ENCODE peak calls at places on chromosomes 13 and 19, in six cellular contexts. One of them, this sample, is unnamed.

GRCh38 chr19:6963937-6964336 is 57.3 kb downstream of the MBD3L2B start:
- DNase-seq in fibroblast of the aortic adventitia: no peak
- DNase-seq in testis: peak
- DNase-seq in osteoblast: no peak
- DNase-seq in stomach: no peak
- DNase-seq in CD8-positive, alpha-beta T cell: peak
- DNase-seq in this sample: no peak

GRCh38 chr19:18239303-18239702 is 13.1 kb upstream of the PDE4C start:
- DNase-seq in fibroblast of the aortic adventitia: no peak
- DNase-seq in testis: peak
- DNase-seq in osteoblast: peak
- DNase-seq in stomach: no peak
- DNase-seq in CD8-positive, alpha-beta T cell: no peak
- DNase-seq in this sample: no peak

GRCh38 chr19:7397687-7398086 is 49.0 kb downstream of the ARHGEF18 start:
- DNase-seq in fibroblast of the aortic adventitia: peak
- DNase-seq in testis: no peak
- DNase-seq in osteoblast: peak
- DNase-seq in stomach: no peak
- DNase-seq in CD8-positive, alpha-beta T cell: no peak
- DNase-seq in this sample: peak

GRCh38 chr13:22703601-22704209 is 477.1 kb upstream of the SGCG start:
- DNase-seq in fibroblast of the aortic adventitia: no peak
- DNase-seq in testis: no peak
- DNase-seq in osteoblast: no peak
- DNase-seq in stomach: no peak
- DNase-seq in CD8-positive, alpha-beta T cell: no peak
- DNase-seq in this sample: no peak

GRCh38 chr19:7554990-7555864 is 19.7 kb downstream of the PNPLA6 start:
- DNase-seq in fibroblast of the aortic adventitia: no peak
- DNase-seq in testis: peak
- DNase-seq in osteoblast: peak
- DNase-seq in stomach: no peak
- DNase-seq in CD8-positive, alpha-beta T cell: no peak
- DNase-seq in this sample: no peak

GRCh38 chr19:34232566-34233481 is 21.5 kb upstream of the GARRE1 start:
- DNase-seq in fibroblast of the aortic adventitia: peak
- DNase-seq in testis: peak
- DNase-seq in osteoblast: peak
- DNase-seq in stomach: no peak
- DNase-seq in CD8-positive, alpha-beta T cell: no peak
- DNase-seq in this sample: peak

GRCh38 chr13:102141625-102142472 is 260.0 kb downstream of the FGF14 start:
- DNase-seq in fibroblast of the aortic adventitia: peak
- DNase-seq in testis: no peak
- DNase-seq in osteoblast: no peak
- DNase-seq in stomach: no peak
- DNase-seq in CD8-positive, alpha-beta T cell: no peak
- DNase-seq in this sample: peak

GRCh38 chr19:19053508-19054314 is 10.1 kb upstream of the SLC25A42 start:
- DNase-seq in fibroblast of the aortic adventitia: peak
- DNase-seq in testis: peak
- DNase-seq in osteoblast: peak
- DNase-seq in stomach: peak
- DNase-seq in CD8-positive, alpha-beta T cell: peak
- DNase-seq in this sample: peak

GRCh38 chr19:33306853-33307792 is 4.8 kb upstream of the CEBPA start:
- DNase-seq in fibroblast of the aortic adventitia: no peak
- DNase-seq in testis: no peak
- DNase-seq in osteoblast: peak
- DNase-seq in stomach: peak
- DNase-seq in CD8-positive, alpha-beta T cell: no peak
- DNase-seq in this sample: no peak

GRCh38 chr19:37931941-37932655 is 25.1 kb downstream of the SIPA1L3 start:
- DNase-seq in fibroblast of the aortic adventitia: peak
- DNase-seq in testis: peak
- DNase-seq in osteoblast: peak
- DNase-seq in stomach: peak
- DNase-seq in CD8-positive, alpha-beta T cell: no peak
- DNase-seq in this sample: peak

GRCh38 chr13:84126671-84127171 is 244.4 kb upstream of the SLITRK1 start:
- DNase-seq in fibroblast of the aortic adventitia: no peak
- DNase-seq in testis: no peak
- DNase-seq in osteoblast: no peak
- DNase-seq in stomach: no peak
- DNase-seq in CD8-positive, alpha-beta T cell: no peak
- DNase-seq in this sample: no peak

GRCh38 chr19:639251-640155 is at the start of gene FGF22:
- DNase-seq in fibroblast of the aortic adventitia: peak
- DNase-seq in testis: peak
- DNase-seq in osteoblast: peak
- DNase-seq in stomach: peak
- DNase-seq in CD8-positive, alpha-beta T cell: peak
- DNase-seq in this sample: peak

GRCh38 chr13:83449666-83450395 is 432.4 kb downstream of the SLITRK1 start:
- DNase-seq in fibroblast of the aortic adventitia: peak
- DNase-seq in testis: no peak
- DNase-seq in osteoblast: no peak
- DNase-seq in stomach: no peak
- DNase-seq in CD8-positive, alpha-beta T cell: no peak
- DNase-seq in this sample: peak

GRCh38 chr13:114203536-114203935 is 24.5 kb downstream of the CFAP97D2 start:
- DNase-seq in fibroblast of the aortic adventitia: no peak
- DNase-seq in testis: no peak
- DNase-seq in osteoblast: no peak
- DNase-seq in stomach: no peak
- DNase-seq in CD8-positive, alpha-beta T cell: peak
- DNase-seq in this sample: no peak

GRCh38 chr19:53959176-53959757 is 3.5 kb upstream of the CACNG8 start:
- DNase-seq in fibroblast of the aortic adventitia: no peak
- DNase-seq in testis: no peak
- DNase-seq in osteoblast: peak
- DNase-seq in stomach: no peak
- DNase-seq in CD8-positive, alpha-beta T cell: no peak
- DNase-seq in this sample: no peak
- H3K4me3 ChIP-seq in fibroblast of the aortic adventitia: peak
- H3K4me3 ChIP-seq in testis: no peak
- H3K4me3 ChIP-seq in osteoblast: no peak
- H3K4me3 ChIP-seq in stomach: no peak
- H3K4me3 ChIP-seq in CD8-positive, alpha-beta T cell: no peak
- H3K4me3 ChIP-seq in this sample: peak

DNA sequence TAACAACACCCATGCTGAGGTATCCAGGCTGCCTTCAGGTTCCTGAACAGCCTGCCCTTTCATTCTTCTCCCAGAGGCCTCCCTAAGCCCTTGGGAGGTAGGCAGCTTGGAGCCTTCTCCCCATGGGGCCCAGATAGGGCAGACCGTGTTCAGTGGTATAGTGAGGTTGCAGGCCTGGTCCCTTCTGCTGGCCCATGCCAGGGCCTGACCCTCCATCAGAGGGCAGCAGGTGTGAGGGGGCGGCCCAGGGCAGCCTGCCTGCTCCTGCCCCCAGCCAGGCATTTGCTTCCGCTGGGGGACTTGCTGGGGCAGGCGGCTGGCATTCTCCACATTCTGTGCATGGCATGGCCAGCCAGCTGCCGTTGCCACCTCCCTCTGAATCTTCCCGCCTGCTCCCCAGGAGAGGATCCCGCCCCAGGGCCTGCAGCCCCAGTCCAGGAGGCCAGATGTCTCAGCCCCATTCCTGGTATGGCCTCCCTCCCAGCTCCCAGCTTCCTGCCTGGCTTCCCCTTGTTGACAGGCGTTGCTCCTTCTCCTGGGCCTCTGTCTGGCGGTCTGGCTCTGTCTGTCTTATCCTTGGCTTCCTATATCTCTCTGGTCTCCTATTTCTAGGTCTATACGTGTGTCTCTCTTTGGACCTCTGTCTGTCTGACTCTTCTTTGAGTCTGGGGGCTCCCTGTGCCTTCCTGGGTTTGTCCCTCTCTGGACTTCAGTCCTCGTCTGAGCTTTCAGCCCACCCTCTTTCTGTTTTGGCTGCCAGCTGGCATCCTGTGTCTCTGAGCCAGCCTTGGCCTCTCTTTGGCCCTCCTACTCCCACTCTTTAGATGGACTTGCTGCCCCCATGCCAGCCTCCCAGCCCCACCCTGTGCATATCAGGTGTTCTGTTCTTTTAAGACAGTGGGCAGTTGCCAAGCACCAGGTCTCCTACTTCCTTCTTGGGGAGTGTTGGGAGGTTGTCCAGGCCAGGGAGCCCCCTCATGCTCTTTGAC is 9.1 kb downstream of the CIC start:
- DNase-seq in fibroblast of the aortic adventitia: peak
- DNase-seq in testis: peak
- DNase-seq in osteoblast: no peak
- DNase-seq in stomach: no peak
- DNase-seq in CD8-positive, alpha-beta T cell: no peak
- DNase-seq in this sample: no peak
- TF ChIP-seq CTCF in fibroblast of the aortic adventitia: no peak
- TF ChIP-seq CTCF in testis: no peak
- TF ChIP-seq CTCF in osteoblast: no peak
- TF ChIP-seq CTCF in stomach: no peak
- TF ChIP-seq CTCF in CD8-positive, alpha-beta T cell: no peak
- TF ChIP-seq CTCF in this sample: no peak

GRCh38 chr19:49801966-49802661 is 11.0 kb downstream of the FUZ start:
- DNase-seq in fibroblast of the aortic adventitia: peak
- DNase-seq in testis: peak
- DNase-seq in osteoblast: peak
- DNase-seq in stomach: peak
- DNase-seq in CD8-positive, alpha-beta T cell: no peak
- DNase-seq in this sample: peak
- H3K4me3 ChIP-seq in fibroblast of the aortic adventitia: peak
- H3K4me3 ChIP-seq in testis: peak
- H3K4me3 ChIP-seq in osteoblast: peak
- H3K4me3 ChIP-seq in stomach: peak
- H3K4me3 ChIP-seq in CD8-positive, alpha-beta T cell: no peak
- H3K4me3 ChIP-seq in this sample: peak

DNA sequence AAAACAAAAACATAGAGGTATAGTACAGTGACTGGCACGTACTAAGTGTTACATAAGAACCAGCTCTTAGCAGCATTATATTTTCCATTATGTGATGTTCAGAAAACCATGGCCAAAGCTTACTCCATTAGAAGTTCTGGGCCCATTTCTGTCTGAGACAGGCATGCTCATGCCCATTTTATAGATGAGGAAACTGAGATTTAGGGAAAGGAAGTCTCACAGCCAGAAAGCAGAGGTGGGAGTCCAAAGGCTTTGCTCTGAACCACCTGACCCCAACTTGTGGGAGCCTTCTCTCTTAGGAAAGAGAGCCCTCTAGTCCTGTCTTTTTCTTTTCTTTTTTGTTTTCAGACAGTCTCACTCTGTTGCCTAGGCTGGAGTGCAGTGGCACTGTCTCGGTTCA is 2.3 kb downstream of the AP2S1 start:
- DNase-seq in fibroblast of the aortic adventitia: no peak
- DNase-seq in testis: no peak
- DNase-seq in osteoblast: no peak
- DNase-seq in stomach: no peak
- DNase-seq in CD8-positive, alpha-beta T cell: no peak
- DNase-seq in this sample: no peak
- TF ChIP-seq CTCF in fibroblast of the aortic adventitia: no peak
- TF ChIP-seq CTCF in testis: no peak
- TF ChIP-seq CTCF in osteoblast: no peak
- TF ChIP-seq CTCF in stomach: no peak
- TF ChIP-seq CTCF in CD8-positive, alpha-beta T cell: no peak
- TF ChIP-seq CTCF in this sample: no peak

GRCh38 chr19:46944123-46944718 is 75.4 kb upstream of the NPAS1 start:
- DNase-seq in fibroblast of the aortic adventitia: no peak
- DNase-seq in testis: no peak
- DNase-seq in osteoblast: no peak
- DNase-seq in stomach: no peak
- DNase-seq in CD8-positive, alpha-beta T cell: no peak
- DNase-seq in this sample: no peak
- H3K4me3 ChIP-seq in fibroblast of the aortic adventitia: no peak
- H3K4me3 ChIP-seq in testis: no peak
- H3K4me3 ChIP-seq in osteoblast: no peak
- H3K4me3 ChIP-seq in stomach: no peak
- H3K4me3 ChIP-seq in CD8-positive, alpha-beta T cell: no peak
- H3K4me3 ChIP-seq in this sample: no peak

GRCh38 chr19:49690073-49690655 is 752 bp upstream of the CPT1C start:
- DNase-seq in fibroblast of the aortic adventitia: no peak
- DNase-seq in testis: no peak
- DNase-seq in osteoblast: peak
- DNase-seq in stomach: no peak
- DNase-seq in CD8-positive, alpha-beta T cell: no peak
- DNase-seq in this sample: no peak
- TF ChIP-seq CTCF in fibroblast of the aortic adventitia: no peak
- TF ChIP-seq CTCF in testis: no peak
- TF ChIP-seq CTCF in osteoblast: no peak
- TF ChIP-seq CTCF in stomach: no peak
- TF ChIP-seq CTCF in CD8-positive, alpha-beta T cell: no peak
- TF ChIP-seq CTCF in this sample: no peak

GRCh38 chr19:3818479-3818878 is 32.3 kb upstream of the MATK start:
- DNase-seq in fibroblast of the aortic adventitia: peak
- DNase-seq in testis: no peak
- DNase-seq in osteoblast: peak
- DNase-seq in stomach: no peak
- DNase-seq in CD8-positive, alpha-beta T cell: no peak
- DNase-seq in this sample: no peak

GRCh38 chr19:3814648-3815047 is 28.5 kb upstream of the MATK start:
- DNase-seq in fibroblast of the aortic adventitia: no peak
- DNase-seq in testis: no peak
- DNase-seq in osteoblast: peak
- DNase-seq in stomach: no peak
- DNase-seq in CD8-positive, alpha-beta T cell: no peak
- DNase-seq in this sample: no peak

GRCh38 chr19:3817761-3818160 is 31.6 kb upstream of the MATK start:
- DNase-seq in fibroblast of the aortic adventitia: no peak
- DNase-seq in testis: no peak
- DNase-seq in osteoblast: peak
- DNase-seq in stomach: no peak
- DNase-seq in CD8-positive, alpha-beta T cell: no peak
- DNase-seq in this sample: no peak

GRCh38 chr19:3818918-3819317 is 32.7 kb upstream of the MATK start:
- DNase-seq in fibroblast of the aortic adventitia: no peak
- DNase-seq in testis: no peak
- DNase-seq in osteoblast: no peak
- DNase-seq in stomach: no peak
- DNase-seq in CD8-positive, alpha-beta T cell: no peak
- DNase-seq in this sample: no peak

GRCh38 chr19:3816566-3817218 is 30.5 kb upstream of the MATK start:
- DNase-seq in fibroblast of the aortic adventitia: no peak
- DNase-seq in testis: no peak
- DNase-seq in osteoblast: peak
- DNase-seq in stomach: no peak
- DNase-seq in CD8-positive, alpha-beta T cell: no peak
- DNase-seq in this sample: no peak
- H3K4me3 ChIP-seq in fibroblast of the aortic adventitia: no peak
- H3K4me3 ChIP-seq in testis: no peak
- H3K4me3 ChIP-seq in osteoblast: no peak
- H3K4me3 ChIP-seq in stomach: no peak
- H3K4me3 ChIP-seq in CD8-positive, alpha-beta T cell: no peak
- H3K4me3 ChIP-seq in this sample: no peak

DNA sequence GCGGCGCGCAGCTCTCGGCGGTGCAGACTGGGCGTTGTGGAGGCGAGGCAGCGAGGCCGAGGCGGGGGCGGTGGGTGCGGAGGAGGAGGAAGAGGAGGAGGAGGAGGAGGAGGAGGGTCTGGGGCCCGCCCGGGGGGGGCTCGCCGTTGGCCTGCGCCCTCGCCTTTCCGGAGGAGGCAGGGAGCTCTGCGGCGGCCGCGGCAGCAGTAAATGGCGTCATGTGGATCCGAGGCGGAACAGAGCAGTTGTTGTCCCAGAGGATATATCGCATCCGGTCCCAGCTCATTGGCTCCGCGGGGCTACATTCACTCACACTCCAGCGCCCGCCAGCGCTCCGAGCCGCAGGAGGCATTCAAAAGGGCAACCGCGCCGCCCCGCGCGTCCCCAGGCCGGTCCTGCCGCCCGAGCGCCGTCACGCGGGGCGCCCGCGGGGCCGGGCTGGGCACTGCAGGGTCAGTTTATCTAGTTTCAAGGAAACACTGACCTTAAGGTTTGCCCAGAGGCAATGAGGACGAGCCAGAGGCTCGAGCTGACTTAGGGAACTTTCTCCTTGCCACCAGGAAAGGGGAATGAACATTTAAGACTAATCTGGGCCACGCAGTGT is at the start of gene SPRY2:
- DNase-seq in fibroblast of the aortic adventitia: peak
- DNase-seq in testis: peak
- DNase-seq in osteoblast: peak
- DNase-seq in stomach: peak
- DNase-seq in CD8-positive, alpha-beta T cell: no peak
- DNase-seq in this sample: peak
- TF ChIP-seq CTCF in fibroblast of the aortic adventitia: no peak
- TF ChIP-seq CTCF in testis: no peak
- TF ChIP-seq CTCF in osteoblast: no peak
- TF ChIP-seq CTCF in stomach: no peak
- TF ChIP-seq CTCF in CD8-positive, alpha-beta T cell: no peak
- TF ChIP-seq CTCF in this sample: no peak

This sample was measured in cardiac fibroblast.